ENCODE peak calls at places on chromosomes 16 and 17, in five cellular contexts. D is progenitor cell of endocrine pancreas, V is RWPE2, U is neural crest cell, M is AG10803. B is an unnamed sample.
A peak's percentile ranks its signal among the peaks of the same experiment; 100 is the strongest.

GRCh38 chr16:49127103-49127502 is 154.5 kb downstream of the CBLN1 start:
- DNase-seq in U (no peak), V (no peak), M (no peak), D (no peak), B (no peak)

GRCh38 chr17:21098934-21099687 is 27.7 kb upstream of the DHRS7B start:
- DNase-seq in V (peak; percentile 84), U (peak; percentile 67), D (peak; percentile 44), M (peak; percentile 48), B (peak; percentile 73)

GRCh38 chr16:4686497-4687210 is 6.7 kb upstream of the NUDT16L1 start:
- DNase-seq in U (no peak), M (no peak), D (no peak), V (peak; percentile 61), B (no peak)

GRCh38 chr17:55845385-55845784 is 94.5 kb downstream of the PCTP start:
- DNase-seq in V (no peak), D (peak; percentile 54), M (peak; percentile 31), U (peak; percentile 64), B (no peak)

GRCh38 chr16:48099455-48099854 is 56.3 kb downstream of the ABCC12 start:
- DNase-seq in D (no peak), U (no peak), M (no peak), V (no peak), B (no peak)

GRCh38 chr17:10029129-10029528 is 124.1 kb upstream of the RCVRN start:
- DNase-seq in M (no peak), U (no peak), D (no peak), V (no peak), B (no peak)

GRCh38 chr16:68230176-68230571 is 5.8 kb downstream of the ESRP2 start:
- DNase-seq in M (no peak), V (no peak), U (no peak), D (no peak), B (no peak)

GRCh38 chr17:39244016-39244599 is 18.4 kb upstream of the STAC2 start:
- DNase-seq in U (no peak), V (no peak), M (no peak), D (no peak), B (no peak)

GRCh38 chr17:63029520-63029919 is 63.5 kb downstream of the TANC2 start:
- DNase-seq in U (no peak), D (no peak), V (no peak), M (peak; percentile 63), B (no peak)

GRCh38 chr17:82097187-82097918 is 683 bp downstream of the FASN start:
- DNase-seq in M (peak; percentile 63), V (no peak), U (peak; percentile 30), D (peak; percentile 52), B (peak; percentile 71)

GRCh38 chr17:17562145-17562529 is 29.4 kb downstream of the PEMT start:
- DNase-seq in D (no peak), M (no peak), U (no peak), V (no peak), B (no peak)

GRCh38 chr17:63369233-63369632 is 76.9 kb downstream of the CYB561 start:
- DNase-seq in D (no peak), M (peak; percentile 79), U (no peak), V (no peak), B (no peak)

GRCh38 chr16:83806036-83806435 is 1.7 kb upstream of the HSBP1 start:
- DNase-seq in U (no peak), M (no peak), D (no peak), V (no peak), B (no peak)

GRCh38 chr16:8763899-8764298 is 33.5 kb downstream of the TMEM186 start:
- DNase-seq in D (no peak), V (no peak), U (no peak), M (no peak), B (no peak)

GRCh38 chr17:7290166-7290565 is 4.3 kb downstream of the YBX2 start:
- DNase-seq in U (no peak), D (no peak), M (no peak), V (no peak), B (no peak)
- TF ChIP-seq CTCF in U (no peak), D (no peak), M (no peak), V (no peak), B (no peak)

DNA sequence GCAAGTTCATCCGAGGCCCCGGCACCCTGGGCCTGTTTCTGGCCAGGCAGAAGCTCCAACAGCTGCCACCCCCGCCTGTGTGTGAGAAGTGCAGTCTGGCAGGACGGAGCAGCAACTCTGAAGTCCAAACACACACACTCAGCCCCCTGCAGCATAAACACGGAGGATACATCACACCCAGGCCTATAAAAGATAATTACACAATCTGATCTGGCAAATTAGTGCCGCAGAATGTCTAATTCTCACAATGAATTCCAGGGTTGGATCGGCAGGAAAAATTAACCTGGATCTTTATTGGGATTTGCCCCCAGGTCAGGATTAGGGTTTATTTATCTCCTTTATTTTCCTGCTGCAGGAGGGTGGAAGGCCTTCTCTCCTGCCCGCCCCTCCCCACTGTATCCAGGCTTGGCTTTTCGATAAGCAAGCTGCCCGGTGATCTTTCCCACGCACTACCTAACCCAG is 311.4 kb downstream of the SOX9 start:
- DNase-seq in D (no peak), V (no peak), M (no peak), U (no peak), B (no peak)
- TF ChIP-seq CTCF in D (no peak), V (no peak), M (no peak), U (no peak), B (no peak)

GRCh38 chr16:82368041-82368440 is 198.0 kb upstream of the MPHOSPH6 start:
- DNase-seq in V (no peak), U (no peak), D (no peak), M (peak; percentile 35), B (peak; percentile 24)
- TF ChIP-seq CTCF in V (peak; percentile 49), U (peak; percentile 49), D (peak; percentile 45), M (peak; percentile 40), B (no peak)

DNA sequence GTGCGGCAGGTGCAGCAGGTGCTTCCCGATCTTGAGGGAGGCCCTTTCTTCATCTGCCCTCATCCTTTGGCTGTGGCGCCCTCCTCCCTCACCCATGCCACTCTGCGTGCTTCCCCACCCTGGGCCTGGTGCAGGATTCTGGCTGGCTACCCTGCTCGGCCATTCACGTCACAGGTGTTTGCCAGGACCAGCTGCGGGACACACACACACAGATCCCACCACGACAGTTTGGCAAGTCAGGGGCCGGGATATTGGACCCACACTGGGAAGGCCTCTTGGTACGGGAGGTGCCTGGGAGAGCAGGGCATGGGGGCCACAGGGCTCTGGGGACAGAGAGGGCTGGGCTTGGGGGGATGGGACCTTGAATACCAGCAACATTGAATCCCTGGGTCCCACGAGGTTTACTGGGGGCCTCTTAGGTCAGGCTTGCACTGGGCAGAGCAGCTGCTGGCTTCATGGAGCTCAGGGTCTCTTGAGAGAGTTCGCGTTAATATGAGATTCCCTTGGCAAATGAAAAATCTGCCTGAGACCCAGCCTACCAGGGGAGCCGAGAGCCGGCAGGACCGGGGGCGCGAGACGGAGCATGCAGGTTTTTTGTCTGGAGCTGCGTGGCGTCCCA is 15.1 kb downstream of the ADCY7 start:
- DNase-seq in U (no peak), M (no peak), V (no peak), D (no peak), B (no peak)
- TF ChIP-seq CTCF in U (no peak), M (no peak), V (no peak), D (no peak), B (no peak)

DNA sequence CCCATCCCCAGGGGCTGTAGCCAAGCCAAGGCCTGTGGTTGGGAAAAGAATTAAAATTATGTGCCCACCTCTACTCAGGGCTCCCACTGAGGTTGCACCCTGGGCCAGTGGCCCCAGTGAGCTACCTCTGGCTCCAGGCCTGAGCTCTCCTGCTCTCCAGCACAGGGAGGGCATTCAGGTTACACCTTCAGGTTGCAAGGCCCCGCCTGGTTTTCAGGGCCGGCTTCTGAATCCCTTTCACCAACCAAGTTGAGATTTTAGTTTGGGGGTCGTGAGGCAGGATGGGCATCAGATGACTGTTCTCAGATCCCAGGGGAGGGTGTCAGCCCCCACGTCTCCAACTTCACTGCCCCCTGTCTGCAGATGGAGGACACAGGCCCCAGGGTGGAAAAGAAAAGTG is 8.0 kb upstream of the KATNB1 start:
- DNase-seq in D (no peak), U (no peak), M (no peak), V (no peak), B (no peak)
- TF ChIP-seq CTCF in D (no peak), U (no peak), M (no peak), V (no peak), B (no peak)

DNA sequence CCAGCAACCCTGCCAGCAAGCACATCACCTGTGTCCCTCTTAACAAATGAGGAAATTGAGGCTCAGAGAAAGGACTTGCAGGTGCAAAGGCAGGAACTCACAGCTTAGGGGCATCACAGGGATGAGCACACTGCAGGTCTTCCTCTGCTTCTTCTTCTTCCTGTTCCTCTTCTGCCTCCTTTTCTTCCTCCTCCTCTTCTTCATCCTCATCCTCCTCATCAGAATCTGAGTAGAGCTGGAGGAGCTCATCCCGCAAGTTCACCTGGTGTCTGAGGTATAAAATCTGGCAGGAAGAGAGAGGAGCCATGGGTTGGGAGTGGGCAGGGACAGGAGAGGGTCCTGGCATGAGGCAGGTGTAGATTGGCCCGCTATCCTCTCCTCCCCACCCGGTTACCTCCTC is 2.6 kb downstream of the HAP1 start:
- DNase-seq in D (no peak), V (no peak), M (no peak), U (no peak), B (no peak)
- TF ChIP-seq CTCF in D (no peak), V (no peak), M (no peak), U (no peak), B (no peak)

GRCh38 chr16:56267888-56268287 is 76.6 kb downstream of the GNAO1 start:
- DNase-seq in M (no peak), U (no peak), D (no peak), V (no peak), B (no peak)

GRCh38 chr16:56268799-56269198 is 77.5 kb downstream of the GNAO1 start:
- DNase-seq in M (no peak), D (no peak), U (no peak), V (no peak), B (no peak)

GRCh38 chr16:56270828-56271227 is 79.5 kb downstream of the GNAO1 start:
- DNase-seq in M (no peak), U (no peak), V (no peak), D (no peak), B (no peak)

GRCh38 chr16:56269276-56269675 is 78.0 kb downstream of the GNAO1 start:
- DNase-seq in V (no peak), D (no peak), U (no peak), M (peak; percentile 8), B (no peak)

DNA sequence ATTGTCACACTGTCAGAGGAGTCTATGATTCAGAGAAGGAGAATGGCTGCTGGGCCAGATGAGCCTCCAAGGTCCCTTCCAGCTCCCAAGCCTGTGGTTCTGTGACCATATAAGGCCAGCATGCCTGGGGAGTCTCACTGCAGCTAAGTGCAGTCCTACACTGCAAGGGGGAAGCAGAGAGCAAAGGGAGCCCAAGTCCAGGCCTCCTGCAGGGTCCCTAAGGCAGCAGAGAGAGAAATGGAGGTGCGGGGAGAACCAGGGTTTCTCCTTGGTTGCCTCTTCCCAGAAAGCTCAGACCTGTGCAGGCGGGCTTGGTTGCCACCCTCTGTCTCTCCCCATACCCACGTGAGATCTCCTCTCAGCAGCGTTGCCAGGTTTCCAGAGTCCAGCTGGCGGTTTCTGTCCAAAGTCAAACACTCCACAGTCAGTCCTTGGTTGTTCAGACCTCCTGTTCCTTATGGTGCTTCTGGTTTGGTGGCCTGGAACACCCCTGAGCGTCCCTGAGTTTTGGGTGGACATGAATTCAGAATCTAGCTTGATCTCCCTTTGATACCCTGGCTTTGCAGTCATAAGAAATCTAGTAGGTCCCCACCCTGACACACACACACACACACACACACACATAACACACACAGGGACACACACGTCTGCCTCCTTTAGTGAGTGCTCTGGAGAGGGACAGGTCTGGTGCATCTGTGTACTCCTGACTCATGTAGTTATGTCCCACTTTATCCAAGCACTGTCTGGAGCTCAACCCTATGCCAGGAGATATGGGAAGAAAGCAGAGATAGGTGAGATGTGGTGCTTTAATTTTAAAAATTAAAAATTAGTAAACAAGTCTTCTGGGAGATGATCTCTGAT is 78.8 kb downstream of the GNAO1 start:
- DNase-seq in D (no peak), V (no peak), M (peak; percentile 84), U (no peak), B (no peak)
- TF ChIP-seq CTCF in D (no peak), V (no peak), M (peak; percentile 61), U (no peak), B (no peak)

GRCh38 chr16:58465817-58466216 is 34.1 kb upstream of the NDRG4 start:
- DNase-seq in M (no peak), D (no peak), V (no peak), U (no peak), B (no peak)
- TF ChIP-seq CTCF in M (no peak), D (no peak), V (no peak), U (no peak), B (no peak)

B was measured in Calu3.